ENCODE peak calls at places on chromosomes 16 and 17, in nine cellular contexts. Q is colonic mucosa; C is NCI-H1092; P is testis; J is ovary; H is hepatocyte; K is MM.1S; E is MV-4-11; V is stimulated activated CD4-positive, alpha-beta T cell treated with anti-CD3 and anti-CD28 coated beads, Interleukin-2, amount 100 ng/mL, for 48 hours. U is an unnamed sample.

GRCh38 chr17:16477255-16477654 is 14.7 kb downstream of the LRRC75A start:
- DNase-seq in P (peak), C (no peak), H (peak), J (peak), E (no peak), Q (no peak), V (no peak), K (no peak), U (no peak)

GRCh38 chr16:97822-98221 is 19.8 kb downstream of the MPG start:
- DNase-seq in H (no peak), C (no peak), Q (no peak), J (no peak), K (no peak), E (no peak), V (no peak), P (no peak), U (no peak)

GRCh38 chr16:89334988-89335802 is 117.7 kb downstream of the ZNF778 start:
- DNase-seq in E (no peak), J (no peak), V (no peak), C (no peak), Q (no peak), P (no peak), K (no peak), H (no peak), U (no peak)

GRCh38 chr17:57442914-57443571 is 186.7 kb downstream of the MSI2 start:
- DNase-seq in V (no peak), P (peak), E (peak), H (no peak), Q (no peak), K (no peak), C (peak), J (no peak), U (no peak)

GRCh38 chr16:30948087-30948955 is 547 bp upstream of the ORAI3 start:
- DNase-seq in K (no peak), J (peak), V (no peak), Q (peak), P (peak), C (no peak), E (peak), H (peak), U (peak)

GRCh38 chr16:86974120-86974519 is 343.1 kb downstream of the C16orf95 start:
- DNase-seq in V (no peak), E (no peak), C (no peak), J (no peak), H (no peak), Q (no peak), P (no peak), K (no peak), U (no peak)

GRCh38 chr17:29722411-29723198 is 99.9 kb upstream of the CORO6 start:
- DNase-seq in Q (peak), C (no peak), P (peak), E (peak), K (peak), J (peak), H (peak), V (no peak), U (no peak)

GRCh38 chr17:43416998-43417891 is 18.5 kb downstream of the ARL4D start:
- DNase-seq in Q (peak), E (no peak), K (no peak), J (peak), P (peak), H (peak), V (no peak), C (no peak), U (no peak)

GRCh38 chr17:49551221-49552069 is 24.2 kb upstream of the NXPH3 start:
- DNase-seq in H (no peak), E (no peak), Q (no peak), V (no peak), J (no peak), P (no peak), C (no peak), K (no peak), U (no peak)

GRCh38 chr16:57668630-57669475 is 747 bp downstream of the ADGRG3 start:
- DNase-seq in H (no peak), K (no peak), C (no peak), J (no peak), V (no peak), E (no peak), P (no peak), Q (no peak), U (no peak)

GRCh38 chr17:62668091-62668804 is 40.8 kb downstream of the MRC2 start:
- DNase-seq in H (no peak), J (no peak), P (no peak), E (no peak), V (no peak), C (no peak), Q (no peak), K (no peak), U (no peak)

GRCh38 chr17:35795007-35795870 is at the start of gene MMP28:
- DNase-seq in E (no peak), C (no peak), Q (peak), P (peak), K (no peak), J (no peak), H (peak), V (no peak), U (no peak)

GRCh38 chr16:28260193-28260592 is 32.1 kb upstream of the SBK1 start:
- DNase-seq in J (no peak), Q (no peak), C (no peak), H (no peak), K (no peak), P (no peak), V (no peak), E (no peak), U (no peak)

GRCh38 chr17:65557349-65558310 is 3.8 kb downstream of the AXIN2 start:
- DNase-seq in K (no peak), Q (peak), E (peak), P (no peak), V (no peak), J (no peak), C (no peak), H (peak), U (no peak)

GRCh38 chr16:14344292-14344691 is 273.2 kb downstream of the MRTFB start:
- DNase-seq in P (no peak), J (no peak), Q (no peak), V (no peak), K (no peak), C (no peak), E (no peak), H (no peak), U (no peak)

GRCh38 chr16:53992057-53992378 is 288.1 kb downstream of the FTO start:
- DNase-seq in Q (no peak), C (no peak), V (no peak), H (no peak), P (no peak), E (no peak), J (no peak), K (no peak), U (no peak)

GRCh38 chr17:892958-893357 is 86.6 kb downstream of the NXN start:
- DNase-seq in E (no peak), Q (no peak), C (no peak), J (no peak), H (no peak), K (no peak), P (no peak), V (no peak), U (no peak)

GRCh38 chr17:76909971-76910760 is 42.0 kb downstream of the MGAT5B start:
- DNase-seq in P (peak), H (peak), J (no peak), Q (peak), C (no peak), E (peak), K (peak), V (peak), U (peak)

GRCh38 chr17:68665373-68665772 is 64.2 kb upstream of the FAM20A start:
- DNase-seq in E (no peak), C (no peak), P (no peak), H (no peak), V (no peak), K (no peak), Q (no peak), J (no peak), U (no peak)

GRCh38 chr17:17780941-17781590 is 55.7 kb downstream of the SREBF1 start:
- DNase-seq in K (no peak), E (no peak), V (no peak), H (peak), P (peak), Q (peak), C (no peak), J (peak), U (peak)

GRCh38 chr16:22641030-22641671 is 130.5 kb downstream of the NPIPB5 start:
- DNase-seq in V (no peak), K (peak), J (no peak), E (peak), P (no peak), Q (no peak), H (peak), C (no peak), U (peak)

GRCh38 chr17:27552467-27552779 is 78.6 kb upstream of the LGALS9 start:
- DNase-seq in E (no peak), H (peak), K (no peak), J (no peak), C (no peak), V (no peak), P (no peak), Q (no peak), U (no peak)

GRCh38 chr17:4144411-4144747 is 1.4 kb downstream of the CYB5D2 start:
- DNase-seq in H (peak), V (no peak), K (no peak), P (no peak), Q (peak), J (no peak), C (no peak), E (no peak), U (no peak)

GRCh38 chr17:58840820-58841612 is 85.4 kb downstream of the PPM1E start:
- DNase-seq in E (no peak), H (no peak), Q (no peak), C (no peak), P (no peak), J (no peak), V (no peak), K (no peak), U (no peak)

GRCh38 chr17:48816774-48817590 is at the start of gene TTLL6:
- DNase-seq in J (peak), H (peak), V (peak), E (peak), C (peak), Q (peak), K (peak), P (peak), U (peak)

GRCh38 chr17:49890077-49890821 is 42.4 kb upstream of the TAC4 start:
- DNase-seq in K (no peak), C (no peak), Q (no peak), E (no peak), H (peak), P (peak), V (no peak), J (no peak), U (no peak)

U was measured in HAP-1.